ENCODE peak calls at places on chromosome 14, in nine cellular contexts. D is mucosa of descending colon; I is cardiac muscle cell; U is naive thymus-derived CD4-positive, alpha-beta T cell; C is pancreas; K is CD4-positive, alpha-beta memory T cell; H is heart left ventricle; R is GM23248; Q is CD8-positive, alpha-beta T cell. X is an unnamed sample.

GRCh38 chr14:96634481-96634880 is 132.3 kb downstream of the PAPOLA start:
- DNase-seq in D (no peak), I (no peak), U (no peak), C (no peak), K (no peak), H (no peak), R (no peak), Q (peak; percentile 19), X (no peak)

GRCh38 chr14:71414631-71415403 is 507.6 kb downstream of the PCNX1 start:
- DNase-seq in D (no peak), I (no peak), U (no peak), C (no peak), K (no peak), H (no peak), R (peak; percentile 75), Q (no peak), X (no peak)

GRCh38 chr14:31943861-31944255 is 133.2 kb upstream of the ARHGAP5 start:
- DNase-seq in D (peak; percentile 55), I (no peak), U (no peak), C (no peak), K (no peak), H (no peak), R (no peak), Q (no peak), X (no peak)

GRCh38 chr14:100237735-100238418 is 1.1 kb upstream of the YY1 start:
- DNase-seq in D (no peak), I (peak; percentile 52), U (no peak), C (peak; percentile 72), K (peak; percentile 47), H (peak; percentile 71), R (peak; percentile 67), Q (peak; percentile 70), X (peak; percentile 33)

GRCh38 chr14:88228519-88229236 is 94.4 kb downstream of the KCNK10 start:
- DNase-seq in D (no peak), I (no peak), U (no peak), C (no peak), K (no peak), H (no peak), R (peak; percentile 39), Q (no peak), X (no peak)

GRCh38 chr14:45838597-45838996 is 585.6 kb upstream of the MIS18BP1 start:
- DNase-seq in D (no peak), I (no peak), U (no peak), C (no peak), K (no peak), H (no peak), R (peak; percentile 26), Q (no peak), X (no peak)

GRCh38 chr14:69270795-69271708 is 11.1 kb downstream of the GALNT16 start:
- DNase-seq in D (no peak), I (no peak), U (no peak), C (no peak), K (no peak), H (peak; percentile 74), R (no peak), Q (no peak), X (no peak)

GRCh38 chr14:74882103-74882920 is 596 bp downstream of the DLST start:
- DNase-seq in D (peak; percentile 76), I (peak; percentile 57), U (peak; percentile 73), C (no peak), K (peak; percentile 70), H (peak; percentile 73), R (peak; percentile 90), Q (no peak), X (peak; percentile 71)

GRCh38 chr14:78933948-78934524 is 763.9 kb downstream of the NRXN3 start:
- DNase-seq in D (no peak), I (peak; percentile 63), U (no peak), C (no peak), K (no peak), H (no peak), R (peak; percentile 44), Q (no peak), X (no peak)

GRCh38 chr14:30417121-30417520 is 141.8 kb upstream of the G2E3 start:
- DNase-seq in D (no peak), I (no peak), U (no peak), C (no peak), K (no peak), H (no peak), R (peak; percentile 46), Q (no peak), X (no peak)

GRCh38 chr14:102370305-102370809 is 7.6 kb downstream of the TECPR2 start:
- DNase-seq in D (no peak), I (peak; percentile 31), U (no peak), C (no peak), K (no peak), H (no peak), R (no peak), Q (no peak), X (no peak)

GRCh38 chr14:61562321-61563161 is 132.8 kb upstream of the HIF1A start:
- DNase-seq in D (no peak), I (peak; percentile 97), U (no peak), C (no peak), K (peak; percentile 29), H (no peak), R (peak; percentile 100), Q (no peak), X (no peak)

GRCh38 chr14:94671870-94672444 is 59.8 kb downstream of the SERPINA3 start:
- DNase-seq in D (no peak), I (no peak), U (no peak), C (no peak), K (no peak), H (no peak), R (no peak), Q (no peak), X (no peak)

GRCh38 chr14:106850913-106851825 is 1324.8 kb downstream of the TMEM121 start:
- DNase-seq in D (no peak), I (no peak), U (no peak), C (no peak), K (no peak), H (no peak), R (no peak), Q (no peak), X (no peak)

GRCh38 chr14:105272623-105273022 is 24.3 kb downstream of the BTBD6 start:
- DNase-seq in D (no peak), I (no peak), U (no peak), C (no peak), K (no peak), H (no peak), R (no peak), Q (no peak), X (no peak)

GRCh38 chr14:105271224-105271890 is 23.0 kb downstream of the BTBD6 start:
- DNase-seq in D (no peak), I (no peak), U (no peak), C (peak; percentile 88), K (no peak), H (no peak), R (no peak), Q (no peak), X (no peak)

GRCh38 chr14:105267820-105268548 is 19.7 kb downstream of the BTBD6 start:
- DNase-seq in D (peak; percentile 51), I (no peak), U (no peak), C (no peak), K (no peak), H (no peak), R (no peak), Q (no peak), X (no peak)

GRCh38 chr14:105268736-105269354 is 20.5 kb downstream of the BTBD6 start:
- DNase-seq in D (no peak), I (no peak), U (no peak), C (no peak), K (no peak), H (no peak), R (no peak), Q (no peak), X (no peak)

DNA sequence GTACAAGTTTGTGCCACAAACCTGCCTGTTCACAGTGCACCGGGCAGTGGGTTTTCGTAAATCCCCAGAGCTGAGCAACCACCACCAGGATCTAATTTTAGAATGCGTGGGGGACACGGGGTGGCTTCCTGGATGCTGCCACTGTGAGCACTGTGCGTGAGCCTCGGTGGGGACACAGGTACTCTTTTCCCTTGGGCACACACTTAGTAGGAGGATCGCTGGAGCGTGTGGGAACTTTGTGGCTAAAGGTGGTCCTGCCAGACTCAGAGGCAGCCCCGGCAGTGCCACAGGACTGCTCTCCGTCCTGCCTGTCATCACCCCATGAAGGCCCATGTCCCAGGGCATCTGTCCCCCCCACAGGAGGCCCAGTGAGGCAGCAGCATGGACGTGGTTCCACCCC is 21.1 kb downstream of the BTBD6 start:
- DNase-seq in D (no peak), I (no peak), U (no peak), C (no peak), K (no peak), H (no peak), R (no peak), Q (no peak), X (no peak)
- H3K4me1 ChIP-seq in D (no peaks in the 10 kb centered on the region), I (no peaks in the 10 kb centered on the region), U (no peaks in the 10 kb centered on the region), C (peaks cover 21% of the 10 kb centered on the region), K (no peaks in the 10 kb centered on the region), H (no peaks in the 10 kb centered on the region), R (no peaks in the 10 kb centered on the region), Q (no peaks in the 10 kb centered on the region), X (no peaks in the 10 kb centered on the region)

DNA sequence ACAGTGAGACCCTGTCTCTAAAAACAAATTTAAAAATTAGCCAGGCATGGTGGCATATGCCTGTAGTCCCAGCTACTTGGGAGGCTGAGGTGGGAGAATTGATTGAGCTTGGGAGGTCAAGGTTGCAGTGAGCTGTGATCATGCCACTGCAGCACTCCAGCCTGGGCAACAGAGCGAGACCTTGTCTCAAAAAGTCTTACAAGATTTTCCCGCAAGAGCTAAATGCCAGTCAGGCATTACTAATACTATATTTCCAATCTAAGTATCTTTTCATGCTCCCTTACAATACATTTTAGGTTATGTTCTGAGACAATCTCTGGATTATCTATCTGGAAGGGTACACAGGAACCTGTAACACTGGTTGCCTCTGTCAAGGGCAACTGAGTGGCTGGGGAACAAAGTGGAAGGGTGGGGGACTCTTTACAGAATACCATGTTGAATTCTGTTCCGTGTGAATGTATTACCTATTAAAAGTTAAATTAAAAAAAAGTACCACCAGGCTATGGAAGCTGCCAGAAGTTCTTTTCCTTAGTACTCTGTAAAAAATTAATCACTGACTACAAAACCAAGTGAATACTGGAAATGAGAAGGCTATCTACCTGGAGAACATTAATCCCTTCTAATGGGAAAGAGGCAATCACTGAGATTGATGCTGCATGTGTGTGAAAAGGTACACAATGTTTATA is 56.7 kb downstream of the BTBD7 start:
- DNase-seq in D (no peak), I (no peak), U (no peak), C (no peak), K (no peak), H (no peak), R (no peak), Q (no peak), X (no peak)
- H3K36me3 ChIP-seq in D (no peaks in the 10 kb centered on the region), I (peaks cover 4% of the 10 kb centered on the region), U (no peaks in the 10 kb centered on the region), C (no peaks in the 10 kb centered on the region), K (peaks cover 5% of the 10 kb centered on the region), H (no peaks in the 10 kb centered on the region), R (no peaks in the 10 kb centered on the region), Q (no peaks in the 10 kb centered on the region), X (no peaks in the 10 kb centered on the region)

GRCh38 chr14:56751471-56751870 is 58.8 kb downstream of the OTX2 start:
- DNase-seq in D (no peak), I (no peak), U (no peak), C (no peak), K (no peak), H (no peak), R (no peak), Q (no peak), X (no peak)
- H3K4me1 ChIP-seq in D (no peaks in the 10 kb centered on the region), I (no peaks in the 10 kb centered on the region), U (no peaks in the 10 kb centered on the region), C (no peaks in the 10 kb centered on the region), K (no peaks in the 10 kb centered on the region), H (no peaks in the 10 kb centered on the region), R (no peaks in the 10 kb centered on the region), Q (no peaks in the 10 kb centered on the region), X (no peaks in the 10 kb centered on the region)

DNA sequence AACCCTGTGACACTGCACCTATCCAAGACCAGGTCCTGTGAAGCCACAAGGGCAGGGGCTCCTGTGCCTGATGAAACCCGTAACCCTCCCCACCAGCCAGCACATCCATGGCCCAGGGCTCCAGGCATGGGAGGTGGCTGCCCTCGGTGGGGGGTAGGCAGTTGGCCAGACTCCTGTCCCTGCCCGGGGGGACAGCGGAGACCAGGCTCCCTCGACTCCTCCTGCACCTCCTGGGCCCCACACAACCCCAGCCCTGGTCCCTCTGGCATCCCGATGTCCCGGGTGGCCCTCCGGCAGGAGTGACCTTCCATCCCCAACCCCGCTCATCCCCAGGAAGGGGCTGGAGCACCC is 11.4 kb downstream of the AKT1 start:
- DNase-seq in D (no peak), I (no peak), U (no peak), C (no peak), K (no peak), H (no peak), R (no peak), Q (no peak), X (no peak)
- H3K36me3 ChIP-seq in D (no peaks in the 10 kb centered on the region), I (no peaks in the 10 kb centered on the region), U (no peaks in the 10 kb centered on the region), C (no peaks in the 10 kb centered on the region), K (no peaks in the 10 kb centered on the region), H (no peaks in the 10 kb centered on the region), R (no peaks in the 10 kb centered on the region), Q (no peaks in the 10 kb centered on the region), X (no peaks in the 10 kb centered on the region)

X was measured in CD8-positive, alpha-beta memory T cell.